ENCODE peak calls at places on chromosomes 4 and X, in seven cellular contexts. H, R, U, N, D, Y and O are unnamed samples.

GRCh38 chr4:183607894-183608293 is 51.1 kb downstream of the RWDD4 start:
- DNase-seq in N (no peak), D (no peak), H (no peak), Y (no peak), U (no peak), R (no peak), O (no peak)

GRCh38 chr4:186726440-186727148 is 2.9 kb upstream of the FAT1 start:
- DNase-seq in U (peak), Y (peak), H (peak), D (peak), R (no peak), N (peak), O (peak)

GRCh38 chrX:134933911-134934310 is 56.9 kb upstream of the SMIM10 start:
- DNase-seq in Y (no peak), R (no peak), U (no peak), H (no peak), N (no peak), D (no peak), O (no peak)

GRCh38 chr4:83905952-83906351 is 370.0 kb downstream of the GPAT3 start:
- DNase-seq in U (peak), N (no peak), D (no peak), Y (no peak), H (no peak), R (no peak), O (no peak)

GRCh38 chrX:130826249-130826648 is 76.8 kb downstream of the ENOX2 start:
- DNase-seq in D (no peak), Y (no peak), U (no peak), H (no peak), N (no peak), R (no peak), O (no peak)

GRCh38 chr4:139857021-139857420 is 191.4 kb downstream of the MGST2 start:
- DNase-seq in N (no peak), U (no peak), R (no peak), D (no peak), H (no peak), Y (peak), O (no peak)

GRCh38 chr4:173777421-173777820 is 247.4 kb upstream of the HAND2 start:
- DNase-seq in N (no peak), U (no peak), Y (no peak), D (no peak), H (no peak), R (no peak), O (no peak)

GRCh38 chr4:146333187-146333894 is 119.0 kb downstream of the REELD1 start:
- DNase-seq in D (peak), Y (peak), N (peak), H (peak), R (no peak), U (peak), O (peak)

GRCh38 chr4:6439120-6439757 is 33.2 kb downstream of the PPP2R2C start:
- DNase-seq in R (no peak), D (no peak), N (no peak), U (no peak), H (no peak), Y (no peak), O (no peak)